ENCODE peak calls at places on chromosomes 4 and X, in nine cellular contexts. P is HCT116, B is A549, H is GM23338, C is SK-N-SH, R is K562, I is Panc1, N is HepG2, S is GM12878. Q is an unnamed sample.

GRCh38 chr4:1344696-1345095 is 2.3 kb upstream of the UVSSA start:
- DNase-seq in C (no peak), P (no peak), I (no peak), N (no peak), H (no peak), S (no peak), B (no peak), R (no peak), Q (no peak)

GRCh38 chrX:150459168-150459567 is 96.1 kb downstream of the MAMLD1 start:
- DNase-seq in H (no peak), P (no peak), C (no peak), N (no peak), B (no peak), S (no peak), R (no peak), I (no peak), Q (no peak)

GRCh38 chrX:38275615-38276014 is 51.7 kb downstream of the RPGR start:
- DNase-seq in H (no peak), N (peak), S (peak), B (peak), I (peak), P (peak), R (no peak), C (no peak), Q (no peak)

GRCh38 chrX:15745179-15745578 is 7.1 kb downstream of the CA5B start:
- DNase-seq in C (no peak), I (no peak), B (no peak), P (no peak), R (no peak), S (no peak), H (no peak), N (peak), Q (peak)

GRCh38 chr4:99300934-99301333 is 10.1 kb upstream of the ADH1A start:
- DNase-seq in N (peak), P (no peak), H (no peak), R (peak), I (no peak), B (no peak), C (no peak), S (no peak), Q (no peak)

GRCh38 chrX:139759637-139760036 is 51.7 kb upstream of the MCF2 start:
- DNase-seq in P (no peak), R (peak), C (no peak), N (no peak), H (peak), I (peak), S (no peak), B (peak), Q (peak)

GRCh38 chrX:118666521-118666920 is 60.9 kb upstream of the IL13RA1 start:
- DNase-seq in N (peak), S (no peak), C (no peak), P (no peak), B (peak), H (no peak), R (no peak), I (no peak), Q (no peak)

GRCh38 chr4:136864580-136865185 is 667.6 kb downstream of the PCDH18 start:
- DNase-seq in R (peak), P (peak), B (peak), N (peak), S (peak), H (peak), C (peak), I (peak), Q (peak)

GRCh38 chrX:137363559-137363958 is 202.4 kb upstream of the ZIC3 start:
- DNase-seq in I (no peak), H (peak), B (no peak), C (no peak), P (no peak), R (no peak), N (no peak), S (no peak), Q (no peak)

GRCh38 chr4:108155373-108155772 is 13.4 kb downstream of the LEF1 start:
- DNase-seq in S (no peak), H (peak), C (no peak), I (no peak), N (no peak), B (no peak), P (no peak), R (peak), Q (no peak)

GRCh38 chrX:38215141-38215540 is 5.5 kb downstream of the SRPX start:
- DNase-seq in S (no peak), N (no peak), B (no peak), C (no peak), R (no peak), P (no peak), I (no peak), H (no peak), Q (no peak)

GRCh38 chr4:8472166-8472688 is 31.6 kb downstream of the TRMT44 start:
- DNase-seq in I (no peak), S (no peak), B (no peak), P (no peak), N (no peak), H (no peak), C (peak), R (no peak), Q (no peak)

GRCh38 chr4:749771-750666 is 44.4 kb downstream of the PCGF3 start:
- DNase-seq in N (no peak), B (no peak), R (no peak), I (no peak), P (no peak), C (no peak), S (no peak), H (no peak), Q (no peak)

GRCh38 chrX:132877954-132878536 is 80.4 kb downstream of the HS6ST2 start:
- DNase-seq in S (no peak), P (no peak), I (no peak), C (no peak), H (no peak), R (no peak), B (no peak), N (no peak), Q (no peak)

GRCh38 chr4:124955476-124955875 is 242.9 kb upstream of the ANKRD50 start:
- DNase-seq in P (no peak), R (no peak), N (no peak), B (no peak), C (no peak), H (no peak), S (no peak), I (no peak), Q (no peak)

GRCh38 chr4:139367421-139368090 is 65.3 kb upstream of the NDUFC1 start:
- DNase-seq in I (no peak), N (no peak), B (no peak), P (no peak), S (no peak), R (no peak), C (no peak), H (no peak), Q (no peak)

GRCh38 chr4:110518889-110519490 is 43.0 kb downstream of the ENPEP start:
- DNase-seq in R (peak), P (no peak), B (no peak), N (peak), I (no peak), C (peak), H (peak), S (no peak), Q (no peak)

GRCh38 chrX:78710146-78710545 is 37.4 kb upstream of the LPAR4 start:
- DNase-seq in B (no peak), P (no peak), H (no peak), S (no peak), I (no peak), C (no peak), R (no peak), N (no peak), Q (no peak)

GRCh38 chr4:20603671-20604313 is 96.5 kb upstream of the PACRGL start:
- DNase-seq in C (peak), I (no peak), R (no peak), S (no peak), P (no peak), B (no peak), H (no peak), N (no peak), Q (no peak)

GRCh38 chrX:11464360-11464759 is 171.1 kb downstream of the AMELX start:
- DNase-seq in S (no peak), C (no peak), B (no peak), R (no peak), I (no peak), N (no peak), P (no peak), H (no peak), Q (no peak)

GRCh38 chr4:122765702-122766352 is 33.3 kb downstream of the BBS12 start:
- DNase-seq in H (no peak), C (no peak), P (no peak), N (no peak), R (peak), B (no peak), S (no peak), I (no peak), Q (no peak)

GRCh38 chr4:2366252-2367192 is 51.9 kb downstream of the ZFYVE28 start:
- DNase-seq in R (no peak), C (no peak), S (no peak), N (no peak), P (no peak), I (no peak), B (no peak), H (no peak), Q (no peak)

GRCh38 chrX:135295238-135295943 is 13.9 kb upstream of the ETDC start:
- DNase-seq in H (peak), R (no peak), N (no peak), C (peak), I (no peak), S (peak), P (no peak), B (no peak), Q (no peak)

GRCh38 chrX:105876658-105877057 is 54.3 kb downstream of the NRK start:
- DNase-seq in C (no peak), R (peak), I (no peak), H (peak), N (peak), P (peak), B (no peak), S (no peak), Q (no peak)

GRCh38 chr4:61817071-61817470 is 616.9 kb downstream of the ADGRL3 start:
- DNase-seq in I (no peak), H (no peak), B (no peak), R (no peak), N (no peak), P (no peak), C (no peak), S (no peak), Q (no peak)

GRCh38 chr4:19583827-19584569 is 667.7 kb upstream of the SLIT2 start:
- DNase-seq in N (no peak), C (no peak), P (no peak), S (no peak), H (no peak), I (no peak), R (no peak), B (no peak), Q (no peak)

GRCh38 chrX:2578864-2579263 is 78.1 kb upstream of the DHRSX start:
- DNase-seq in B (no peak), P (no peak), H (no peak), C (no peak), S (no peak), N (peak), I (no peak), R (no peak), Q (no peak)

GRCh38 chr4:52646726-52647125 is 12.4 kb downstream of the USP46 start:
- DNase-seq in B (no peak), C (no peak), S (no peak), R (no peak), I (no peak), P (no peak), H (no peak), N (no peak), Q (no peak)
- TF ChIP-seq REST in B (no peak), C (no peak), S (no peak), R (no peak), I (no peak), P (no peak), H (no peak), N (no peak), Q (no peak)

GRCh38 chr4:102693266-102693850 is 67.4 kb downstream of the MANBA start:
- DNase-seq in I (no peak), H (no peak), B (no peak), N (no peak), C (no peak), P (no peak), S (no peak), R (no peak), Q (no peak)
- TF ChIP-seq REST in I (no peak), H (no peak), B (no peak), N (no peak), C (no peak), P (no peak), S (no peak), R (no peak), Q (no peak)

GRCh38 chrX:154544885-154545284 is 1.8 kb downstream of the G6PD start:
- DNase-seq in S (no peak), C (no peak), N (no peak), R (no peak), P (no peak), B (no peak), I (no peak), H (no peak), Q (no peak)

GRCh38 chrX:154548028-154548316 is 552 bp downstream of the IKBKG start:
- DNase-seq in I (no peak), B (no peak), H (no peak), R (no peak), S (no peak), C (no peak), N (no peak), P (no peak), Q (no peak)

GRCh38 chrX:154545673-154546274 is 872 bp downstream of the G6PD start:
- DNase-seq in B (no peak), C (no peak), I (no peak), R (no peak), P (no peak), H (no peak), N (no peak), S (no peak), Q (no peak)

GRCh38 chrX:154547245-154548027 is at the start of gene IKBKG:
- DNase-seq in R (peak), P (peak), C (peak), H (peak), S (peak), N (peak), B (peak), I (no peak), Q (peak)

GRCh38 chrX:154546354-154547244 is at the start of gene G6PD:
- DNase-seq in N (peak), C (peak), P (peak), B (peak), I (no peak), S (no peak), R (peak), H (peak), Q (peak)
- TF ChIP-seq REST in N (no peak), C (no peak), P (no peak), B (no peak), I (no peak), S (no peak), R (no peak), H (no peak), Q (no peak)

DNA sequence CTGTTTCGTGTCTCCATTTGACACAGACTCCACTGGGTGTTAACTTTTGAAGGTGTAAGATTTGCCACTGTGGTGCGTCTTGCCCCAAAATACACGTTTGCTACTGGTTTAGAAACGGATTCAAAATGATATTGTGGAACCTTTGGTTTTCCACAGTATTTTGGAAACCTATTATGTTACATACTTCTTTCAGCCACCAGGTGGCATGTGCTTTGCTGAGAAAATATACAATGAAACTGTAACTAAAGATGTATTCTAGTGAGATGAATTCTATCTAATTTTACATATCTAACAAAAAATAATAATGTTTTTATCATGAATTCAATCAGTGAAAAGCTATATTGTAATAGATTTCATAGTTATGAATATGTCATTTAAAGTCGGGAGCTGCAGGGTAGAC is 28.4 kb upstream of the SLITRK4 start:
- DNase-seq in R (peak), C (peak), I (no peak), S (no peak), B (peak), N (no peak), P (no peak), H (peak), Q (no peak)
- TF ChIP-seq REST in R (no peak), C (no peak), I (no peak), S (no peak), B (no peak), N (no peak), P (no peak), H (no peak), Q (no peak)

GRCh38 chr4:188086858-188087257 is 22.5 kb downstream of the TRIML2 start:
- DNase-seq in I (no peak), B (no peak), N (no peak), P (no peak), S (no peak), C (no peak), R (no peak), H (no peak), Q (no peak)

DNA sequence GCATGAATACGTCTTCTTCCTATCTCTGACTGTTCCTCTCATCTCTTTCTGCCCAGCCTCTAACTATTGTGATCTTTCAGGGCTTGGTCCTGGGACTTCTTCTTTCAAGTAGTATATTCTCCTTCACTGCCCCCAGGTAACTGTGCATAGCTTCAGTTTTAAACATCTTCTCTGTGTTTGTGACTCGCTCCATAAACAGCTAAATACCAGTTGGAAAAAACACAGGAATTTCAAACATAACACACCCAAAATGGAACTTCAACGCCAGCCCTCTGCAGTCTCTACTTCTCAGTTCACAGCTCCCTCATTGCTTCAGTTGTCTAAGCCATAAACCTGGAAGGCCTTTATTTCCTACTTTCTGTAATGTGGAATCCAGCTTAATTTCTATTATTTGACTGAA is 16.6 kb downstream of the TRIML2 start:
- DNase-seq in B (no peak), N (no peak), C (no peak), H (no peak), I (no peak), S (no peak), R (no peak), P (no peak), Q (no peak)
- TF ChIP-seq REST in B (no peak), N (no peak), C (no peak), H (no peak), I (no peak), S (no peak), R (no peak), P (no peak), Q (no peak)